ENCODE peak calls at places on chromosomes 2 and 18, in six cellular contexts. O, Q, S, Z, N and D are unnamed samples.

GRCh38 chr2:166384774-166385173 is 9.0 kb upstream of the SCN9A start:
- DNase-seq in O (peak), Q (no peak), S (no peak), N (peak), Z (no peak), D (no peak)

GRCh38 chr2:9952856-9953503 is 1.5 kb downstream of the GRHL1 start:
- DNase-seq in Z (no peak), O (no peak), S (no peak), Q (no peak), N (no peak), D (no peak)

GRCh38 chr2:70192516-70192915 is 1.7 kb upstream of the C2orf42 start:
- DNase-seq in Q (no peak), S (no peak), N (no peak), Z (no peak), O (no peak), D (no peak)

GRCh38 chr2:189312643-189313042 is 128.6 kb upstream of the WDR75 start:
- DNase-seq in Z (no peak), Q (no peak), O (no peak), S (no peak), N (no peak), D (no peak)

GRCh38 chr2:202249864-202250263 is 11.5 kb upstream of the SUMO1 start:
- DNase-seq in N (no peak), O (no peak), Q (no peak), S (no peak), Z (peak), D (no peak)

GRCh38 chr2:58521803-58522602 is 280.9 kb upstream of the FANCL start:
- DNase-seq in S (no peak), Q (no peak), Z (no peak), O (no peak), N (no peak), D (no peak)

GRCh38 chr2:158022888-158023287 is 78.8 kb upstream of the UPP2 start:
- DNase-seq in Z (no peak), N (no peak), S (no peak), Q (no peak), O (no peak), D (no peak)

GRCh38 chr18:53918091-53918490 is 306.4 kb downstream of the MBD2 start:
- DNase-seq in Q (no peak), N (no peak), S (no peak), Z (no peak), O (no peak), D (no peak)

GRCh38 chr2:136117391-136117841 is 533 bp downstream of the CXCR4 start:
- DNase-seq in S (no peak), O (peak), Z (no peak), Q (peak), N (peak), D (no peak)

GRCh38 chr2:145002624-145003023 is 482.7 kb upstream of the ZEB2 start:
- DNase-seq in Q (no peak), N (no peak), Z (no peak), S (no peak), O (no peak), D (no peak)

GRCh38 chr2:29920631-29921559 is 491 bp downstream of the ALK start:
- DNase-seq in O (peak), N (peak), S (no peak), Q (peak), Z (peak), D (no peak)

GRCh38 chr2:48016620-48017019 is 110.3 kb upstream of the FBXO11 start:
- DNase-seq in Q (peak), N (peak), S (no peak), O (no peak), Z (peak), D (peak)

GRCh38 chr2:17538844-17539554 is 1.5 kb upstream of the VSNL1 start:
- DNase-seq in Z (peak), N (peak), O (peak), Q (no peak), S (no peak), D (peak)

GRCh38 chr2:109482371-109482841 is 131.4 kb downstream of the SEPTIN10 start:
- DNase-seq in S (no peak), O (no peak), N (no peak), Z (no peak), Q (no peak), D (no peak)

GRCh38 chr2:40558772-40559171 is 106.9 kb upstream of the SLC8A1 start:
- DNase-seq in O (no peak), N (no peak), S (no peak), Z (no peak), Q (no peak), D (no peak)

GRCh38 chr2:35538796-35539195 is 816.8 kb upstream of the CRIM1 start:
- DNase-seq in N (no peak), S (no peak), Z (no peak), O (no peak), Q (no peak), D (no peak)

GRCh38 chr2:241203218-241204009 is 14.9 kb downstream of the ANO7 start:
- DNase-seq in N (no peak), Q (no peak), Z (no peak), S (no peak), O (no peak), D (no peak)

GRCh38 chr18:37424507-37424906 is 141.1 kb downstream of the CELF4 start:
- DNase-seq in Z (no peak), N (no peak), S (no peak), O (no peak), Q (no peak), D (no peak)

GRCh38 chr2:15472133-15472532 is 89.0 kb downstream of the NBAS start:
- DNase-seq in O (no peak), N (no peak), S (no peak), Q (no peak), Z (no peak), D (no peak)

GRCh38 chr2:15931514-15931870 is 8.9 kb upstream of the MYCN start:
- DNase-seq in O (no peak), N (no peak), Z (no peak), S (no peak), Q (no peak), D (no peak)

GRCh38 chr2:230664128-230664527 is 48.5 kb upstream of the CAB39 start:
- DNase-seq in O (peak), S (no peak), Q (no peak), Z (no peak), N (no peak), D (no peak)

GRCh38 chr2:162487816-162488215 is 143.9 kb downstream of the GCA start:
- DNase-seq in N (no peak), O (no peak), S (no peak), Q (no peak), Z (no peak), D (no peak)

GRCh38 chr2:235330775-235331438 is 162.9 kb upstream of the AGAP1 start:
- DNase-seq in S (no peak), Z (no peak), Q (peak), N (no peak), O (peak), D (peak)

GRCh38 chr2:161147856-161148255 is 12.4 kb upstream of the TANK start:
- DNase-seq in O (no peak), Q (no peak), Z (no peak), N (no peak), S (no peak), D (no peak)

GRCh38 chr2:197556456-197556855 is 40.6 kb downstream of the MOB4 start:
- DNase-seq in Q (no peak), Z (no peak), N (no peak), O (peak), S (no peak), D (no peak)

DNA sequence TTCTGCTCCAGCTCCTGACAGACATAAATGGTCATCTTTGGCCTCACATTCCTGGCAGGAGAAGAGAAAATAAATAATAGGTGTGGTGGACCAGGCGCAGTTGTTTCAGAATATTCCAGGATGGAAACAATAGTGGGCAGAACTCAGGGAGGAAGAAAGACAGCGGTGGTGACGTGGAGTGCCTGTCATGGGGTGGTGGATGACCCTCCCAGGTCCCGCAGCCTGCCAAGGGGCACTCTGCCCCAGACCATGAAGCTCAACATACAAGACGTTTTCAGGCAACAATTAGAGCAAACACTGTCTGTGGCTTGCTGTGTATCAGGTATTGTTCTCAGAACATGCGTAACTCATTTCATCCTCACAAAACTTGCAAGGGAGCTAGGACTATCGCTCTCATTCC is 50.9 kb downstream of the TFCP2L1 start:
- DNase-seq in Z (no peak), O (no peak), S (no peak), N (no peak), Q (no peak), D (no peak)
- TF ChIP-seq RAD21 in Z (no peak), O (no peak), S (no peak), N (no peak), Q (no peak), D (no peak)

GRCh38 chr2:222213084-222213483 is 85.7 kb downstream of the PAX3 start:
- DNase-seq in N (no peak), S (no peak), O (no peak), Z (no peak), Q (no peak), D (no peak)

GRCh38 chr2:222205136-222205535 is 93.7 kb downstream of the PAX3 start:
- DNase-seq in S (no peak), N (no peak), Z (no peak), Q (no peak), O (no peak), D (no peak)

GRCh38 chr2:222203031-222203430 is 95.8 kb downstream of the PAX3 start:
- DNase-seq in O (no peak), Z (no peak), S (no peak), N (no peak), Q (no peak), D (no peak)

GRCh38 chr2:222208010-222208690 is 90.6 kb downstream of the PAX3 start:
- DNase-seq in Q (no peak), O (no peak), S (no peak), Z (no peak), N (no peak), D (no peak)
- TF ChIP-seq RAD21 in Q (no peak), O (no peak), S (no peak), Z (no peak), N (no peak), D (no peak)

DNA sequence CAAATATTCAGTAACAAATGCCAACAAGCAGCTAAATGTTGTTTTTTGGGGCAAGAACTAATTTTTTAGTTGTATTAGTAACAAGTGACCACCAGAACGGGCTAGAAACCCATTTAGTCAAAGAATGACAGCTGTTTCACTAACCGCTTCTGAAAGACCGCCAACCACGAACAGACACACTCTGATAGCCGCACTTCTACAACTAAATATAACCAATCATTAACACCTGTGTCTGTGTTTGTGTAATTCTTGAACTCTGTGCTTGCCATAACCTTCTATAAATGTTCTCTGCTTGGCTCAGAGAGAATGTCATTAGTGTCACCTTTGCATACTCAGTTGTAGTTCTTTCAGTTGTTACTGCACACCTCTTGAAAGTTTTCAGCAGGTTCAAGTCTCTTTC is 526.3 kb upstream of the LRRTM1 start:
- DNase-seq in N (no peak), S (peak), O (no peak), Q (no peak), Z (no peak), D (no peak)
- TF ChIP-seq RAD21 in N (no peak), S (no peak), O (no peak), Q (no peak), Z (no peak), D (no peak)

DNA sequence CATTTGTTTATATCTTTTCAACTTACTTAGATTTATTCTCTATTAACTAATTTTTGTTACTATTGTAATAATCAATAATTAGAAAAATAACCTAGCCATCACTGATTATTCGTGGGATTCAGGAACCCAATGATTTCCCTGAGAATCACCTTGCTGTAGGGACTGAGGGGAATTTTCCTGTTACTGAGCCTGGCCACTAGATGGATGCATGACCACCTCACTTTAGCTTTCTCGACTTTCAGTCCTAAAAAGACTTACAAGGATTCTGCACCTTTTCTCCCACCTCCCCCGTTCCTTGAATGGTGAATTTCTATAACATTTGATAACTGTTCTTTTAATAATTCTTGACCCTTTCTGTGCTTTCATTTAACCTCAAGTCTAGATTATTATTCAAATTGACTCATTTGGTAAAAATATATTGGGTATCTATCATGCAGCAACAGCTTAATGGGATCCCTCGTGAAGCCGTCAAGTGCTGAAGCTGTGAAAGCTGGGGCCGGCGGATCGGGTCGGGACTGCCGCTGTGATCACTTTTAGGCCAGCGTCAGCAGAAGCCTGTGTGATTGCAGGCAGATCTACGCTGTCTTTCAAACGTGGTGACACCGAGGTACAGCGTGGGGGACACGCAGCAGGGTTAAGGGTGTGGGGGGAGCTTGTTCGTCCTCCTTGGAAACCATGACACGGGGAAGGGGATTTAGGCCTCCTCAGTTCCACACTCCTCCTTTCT is 38.8 kb upstream of the TMEM18 start:
- DNase-seq in Z (no peak), O (peak), N (no peak), Q (no peak), S (no peak), D (peak)
- TF ChIP-seq RAD21 in Z (peak), O (peak), N (peak), Q (peak), S (peak), D (peak)

DNA sequence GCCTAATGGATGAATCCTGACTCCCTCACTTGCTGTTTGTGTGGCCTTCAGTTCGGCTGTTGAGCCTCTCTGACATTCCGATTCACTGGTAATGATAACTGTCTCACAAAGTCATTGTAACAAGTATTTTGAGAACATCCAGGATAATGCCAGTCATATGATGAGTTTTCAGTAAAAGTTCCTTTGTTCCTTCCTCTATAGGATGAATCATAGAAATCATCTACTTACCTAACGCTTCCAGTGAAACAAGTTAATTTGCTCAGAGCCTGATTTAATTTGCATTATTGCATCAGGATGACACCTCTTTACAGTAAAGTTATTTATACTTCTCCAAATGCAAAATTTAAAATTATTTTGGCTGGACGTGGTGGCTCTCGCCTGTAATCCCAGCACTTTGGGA is 32.0 kb downstream of the RAB31 start:
- DNase-seq in O (no peak), Z (no peak), N (no peak), S (no peak), Q (no peak), D (no peak)
- TF ChIP-seq RAD21 in O (no peak), Z (no peak), N (no peak), S (no peak), Q (no peak), D (no peak)

DNA sequence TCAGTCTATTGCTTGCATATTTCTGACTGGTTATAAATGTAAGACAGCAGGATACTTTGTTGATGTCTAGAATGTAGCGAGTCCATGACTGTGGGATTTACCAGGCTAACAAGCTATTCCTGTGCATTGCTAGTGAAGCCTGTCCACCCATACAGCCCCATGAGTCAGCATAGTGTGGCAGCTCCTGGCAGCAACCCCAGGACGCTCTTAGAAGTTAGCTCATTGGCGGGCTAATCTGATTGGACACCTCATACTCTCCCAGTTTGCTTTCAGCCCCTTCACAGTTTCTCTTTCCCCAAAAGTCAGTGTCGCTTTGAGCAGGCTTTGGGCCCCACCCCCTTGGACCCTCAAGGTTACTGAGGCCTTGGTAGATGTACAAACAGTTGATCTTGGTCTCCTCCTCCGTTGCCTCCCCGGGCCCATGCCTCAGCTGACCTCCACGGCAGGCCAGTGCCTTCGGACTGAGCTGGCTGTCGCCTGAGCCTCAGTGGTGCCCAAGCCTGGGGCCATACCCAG is 48.0 kb downstream of the COA5 start:
- DNase-seq in O (peak), S (no peak), N (peak), Q (no peak), Z (no peak), D (no peak)
- TF ChIP-seq RAD21 in O (peak), S (no peak), N (no peak), Q (no peak), Z (no peak), D (no peak)